ENCODE peak calls at places on chromosomes 11 and 22, in five cellular contexts. One of them, this sample, is unnamed.

GRCh38 chr11:129283141-129283540 is 91.0 kb upstream of the ARHGAP32 start:
- DNase-seq in tibial nerve: no peak
- DNase-seq in GM18507: no peak
- DNase-seq in germinal center: no peak
- DNase-seq in right atrium auricular region: no peak
- DNase-seq in this sample: no peak

GRCh38 chr11:64459016-64459415 is 100.1 kb downstream of the RPS6KA4 start:
- DNase-seq in tibial nerve: no peak
- DNase-seq in GM18507: no peak
- DNase-seq in germinal center: no peak
- DNase-seq in right atrium auricular region: no peak
- DNase-seq in this sample: no peak

GRCh38 chr22:31085928-31086327 is 4.8 kb downstream of the SMTN start:
- DNase-seq in tibial nerve: no peak
- DNase-seq in GM18507: no peak
- DNase-seq in germinal center: no peak
- DNase-seq in right atrium auricular region: no peak
- DNase-seq in this sample: no peak

GRCh38 chr11:71498091-71498490 is 29.0 kb upstream of the KRTAP5-7 start:
- DNase-seq in tibial nerve: no peak
- DNase-seq in GM18507: no peak
- DNase-seq in germinal center: no peak
- DNase-seq in right atrium auricular region: no peak
- DNase-seq in this sample: no peak

GRCh38 chr11:9562716-9563115 is 10.8 kb upstream of the WEE1 start:
- DNase-seq in tibial nerve: no peak
- DNase-seq in GM18507: no peak
- DNase-seq in germinal center: no peak
- DNase-seq in right atrium auricular region: no peak
- DNase-seq in this sample: no peak

GRCh38 chr11:59617876-59618275 is 2.3 kb upstream of the OSBP start:
- DNase-seq in tibial nerve: no peak
- DNase-seq in GM18507: no peak
- DNase-seq in germinal center: no peak
- DNase-seq in right atrium auricular region: no peak
- DNase-seq in this sample: no peak

GRCh38 chr11:44188643-44189042 is 93.2 kb downstream of the EXT2 start:
- DNase-seq in tibial nerve: no peak
- DNase-seq in GM18507: no peak
- DNase-seq in germinal center: no peak
- DNase-seq in right atrium auricular region: no peak
- DNase-seq in this sample: no peak

GRCh38 chr11:27495710-27496300 is 10.8 kb downstream of the LIN7C start:
- DNase-seq in tibial nerve: no peak
- DNase-seq in GM18507: no peak
- DNase-seq in germinal center: no peak
- DNase-seq in right atrium auricular region: no peak
- DNase-seq in this sample: no peak

GRCh38 chr22:20217563-20217962 is 50.6 kb downstream of the RTN4R start:
- DNase-seq in tibial nerve: no peak
- DNase-seq in GM18507: no peak
- DNase-seq in germinal center: no peak
- DNase-seq in right atrium auricular region: no peak
- DNase-seq in this sample: no peak

GRCh38 chr11:62505112-62505783 is 41.4 kb downstream of the AHNAK start:
- DNase-seq in tibial nerve: no peak
- DNase-seq in GM18507: no peak
- DNase-seq in germinal center: no peak
- DNase-seq in right atrium auricular region: no peak
- DNase-seq in this sample: peak; percentile 51

GRCh38 chr22:43031617-43032016 is 16.7 kb upstream of the PACSIN2 start:
- DNase-seq in tibial nerve: no peak
- DNase-seq in GM18507: no peak
- DNase-seq in germinal center: no peak
- DNase-seq in right atrium auricular region: no peak
- DNase-seq in this sample: no peak

GRCh38 chr22:17897864-17898263 is 123.6 kb upstream of the BID start:
- DNase-seq in tibial nerve: no peak
- DNase-seq in GM18507: no peak
- DNase-seq in germinal center: no peak
- DNase-seq in right atrium auricular region: no peak
- DNase-seq in this sample: no peak

GRCh38 chr22:46454233-46454909 is 83.0 kb downstream of the CELSR1 start:
- DNase-seq in tibial nerve: no peak
- DNase-seq in GM18507: no peak
- DNase-seq in germinal center: no peak
- DNase-seq in right atrium auricular region: no peak
- DNase-seq in this sample: no peak

GRCh38 chr22:50678218-50678650 is 5.6 kb downstream of the SHANK3 start:
- DNase-seq in tibial nerve: no peak
- DNase-seq in GM18507: no peak
- DNase-seq in germinal center: no peak
- DNase-seq in right atrium auricular region: peak; percentile 34
- DNase-seq in this sample: no peak

GRCh38 chr22:18994780-18995711 is 59.0 kb upstream of the PRODH start:
- DNase-seq in tibial nerve: no peak
- DNase-seq in GM18507: no peak
- DNase-seq in germinal center: no peak
- DNase-seq in right atrium auricular region: no peak
- DNase-seq in this sample: no peak

GRCh38 chr22:49352361-49353169 is 475.1 kb downstream of the BRD1 start:
- DNase-seq in tibial nerve: no peak
- DNase-seq in GM18507: no peak
- DNase-seq in germinal center: no peak
- DNase-seq in right atrium auricular region: no peak
- DNase-seq in this sample: no peak

GRCh38 chr22:29072193-29072978 is 449 bp upstream of the KREMEN1 start:
- DNase-seq in tibial nerve: peak; percentile 78
- DNase-seq in GM18507: peak; percentile 91
- DNase-seq in germinal center: peak; percentile 94
- DNase-seq in right atrium auricular region: peak; percentile 80
- DNase-seq in this sample: peak; percentile 88

GRCh38 chr11:115916596-115916995 is 412.4 kb upstream of the CADM1 start:
- DNase-seq in tibial nerve: no peak
- DNase-seq in GM18507: no peak
- DNase-seq in germinal center: no peak
- DNase-seq in right atrium auricular region: no peak
- DNase-seq in this sample: no peak

GRCh38 chr22:42938976-42939375 is 76.0 kb downstream of the PACSIN2 start:
- DNase-seq in tibial nerve: no peak
- DNase-seq in GM18507: no peak
- DNase-seq in germinal center: no peak
- DNase-seq in right atrium auricular region: no peak
- DNase-seq in this sample: no peak

GRCh38 chr11:69652999-69653398 is 12.0 kb downstream of the CCND1 start:
- DNase-seq in tibial nerve: no peak
- DNase-seq in GM18507: no peak
- DNase-seq in germinal center: no peak
- DNase-seq in right atrium auricular region: no peak
- DNase-seq in this sample: no peak

GRCh38 chr11:65434667-65435179 is 12.1 kb downstream of the NEAT1 start:
- DNase-seq in tibial nerve: no peak
- DNase-seq in GM18507: no peak
- DNase-seq in germinal center: no peak
- DNase-seq in right atrium auricular region: peak; percentile 55
- DNase-seq in this sample: no peak

GRCh38 chr22:44723801-44724200 is 21.8 kb downstream of the PRR5 start:
- DNase-seq in tibial nerve: no peak
- DNase-seq in GM18507: no peak
- DNase-seq in germinal center: peak; percentile 64
- DNase-seq in right atrium auricular region: no peak
- DNase-seq in this sample: no peak

This sample was measured in heart right ventricle.